ENCODE peak calls at places on chromosomes 5 and 9, in eight cellular contexts. L is T-helper 1 cell; Z is NCI-H1092 treated with DMSO at 0.1 percent for 48 hours; F is GM19239; U is RCC 7860; H is putamen; A is activated CD4-positive, alpha-beta T cell treated with anti-CD3 and anti-CD28 coated beads, Interleukin-2, amount 50 U/mL, for 48 hours; D is NCI-H510A treated with DMSO at 0.1 percent for 48 hours. V is an unnamed sample.

GRCh38 chr9:89528540-89528939 is 30.6 kb upstream of the SEMA4D start:
- DNase-seq in Z (no peak), F (no peak), D (peak; percentile 57), A (no peak), H (no peak), L (no peak), U (no peak), V (no peak)

GRCh38 chr9:120324996-120325642 is 254.8 kb downstream of the CDK5RAP2 start:
- DNase-seq in Z (peak; percentile 66), H (no peak), F (no peak), A (no peak), U (no peak), L (no peak), D (peak; percentile 66), V (no peak)

GRCh38 chr9:134558124-134558805 is 83.3 kb upstream of the COL5A1 start:
- DNase-seq in F (no peak), H (no peak), Z (no peak), U (no peak), A (no peak), L (no peak), D (no peak), V (no peak)

GRCh38 chr5:141490771-141491170 is 1.9 kb downstream of the PCDHGC5 start:
- DNase-seq in L (no peak), F (no peak), Z (no peak), U (no peak), D (no peak), H (no peak), A (no peak), V (no peak)

GRCh38 chr5:67998709-67999251 is 216.8 kb upstream of the PIK3R1 start:
- DNase-seq in A (no peak), F (no peak), H (no peak), L (no peak), D (no peak), Z (no peak), U (peak; percentile 43), V (no peak)

GRCh38 chr5:14268236-14268701 is 125.1 kb downstream of the TRIO start:
- DNase-seq in H (no peak), A (no peak), U (peak; percentile 100), F (no peak), L (no peak), D (no peak), Z (no peak), V (no peak)

GRCh38 chr5:636951-637350 is 24.8 kb downstream of the CEP72 start:
- DNase-seq in D (no peak), H (no peak), Z (no peak), L (no peak), U (no peak), F (no peak), A (no peak), V (no peak)

GRCh38 chr5:33299621-33300208 is 141.1 kb upstream of the TARS1 start:
- DNase-seq in D (no peak), F (no peak), L (peak; percentile 1), A (no peak), Z (peak; percentile 13), H (peak; percentile 9), U (peak; percentile 63), V (peak; percentile 12)

GRCh38 chr5:23269981-23270380 is 237.4 kb upstream of the PRDM9 start:
- DNase-seq in F (no peak), D (no peak), Z (no peak), A (no peak), L (no peak), U (no peak), H (no peak), V (no peak)

GRCh38 chr5:176541338-176542134 is 4.3 kb upstream of the RNF44 start:
- DNase-seq in Z (no peak), H (no peak), D (peak; percentile 65), U (no peak), L (peak; percentile 88), A (peak; percentile 77), F (no peak), V (peak; percentile 69)

GRCh38 chr5:176481659-176482213 is 33.6 kb downstream of the FAF2 start:
- DNase-seq in H (no peak), L (peak; percentile 27), A (no peak), F (no peak), D (no peak), Z (no peak), U (peak; percentile 22), V (no peak)

GRCh38 chr5:35120745-35121144 is 73.0 kb upstream of the AGXT2 start:
- DNase-seq in A (no peak), L (no peak), U (no peak), F (no peak), H (no peak), Z (no peak), D (no peak), V (no peak)

GRCh38 chr9:98989036-98990000 is 45.6 kb downstream of the COL15A1 start:
- DNase-seq in H (no peak), D (peak; percentile 51), U (peak; percentile 99), Z (no peak), F (no peak), L (no peak), A (no peak), V (no peak)

GRCh38 chr5:179357036-179357435 is 11.8 kb upstream of the ADAMTS2 start:
- DNase-seq in F (no peak), H (no peak), A (no peak), D (no peak), U (no peak), Z (no peak), L (no peak), V (no peak)

GRCh38 chr5:76607353-76607871 is 15.8 kb downstream of the F2RL2 start:
- DNase-seq in H (no peak), A (no peak), F (no peak), U (no peak), Z (no peak), L (no peak), D (no peak), V (no peak)

GRCh38 chr9:88258587-88258986 is 120.3 kb upstream of the SPATA31C2 start:
- DNase-seq in U (no peak), D (no peak), A (no peak), H (no peak), Z (no peak), L (no peak), F (no peak), V (no peak)

GRCh38 chr9:90860826-90861225 is 59.2 kb downstream of the SYK start:
- DNase-seq in Z (no peak), F (no peak), L (no peak), A (no peak), U (no peak), H (no peak), D (no peak), V (no peak)

GRCh38 chr9:83636813-83637212 is 13.9 kb downstream of the IDNK start:
- DNase-seq in A (no peak), F (no peak), U (no peak), Z (no peak), H (no peak), L (no peak), D (no peak), V (no peak)

GRCh38 chr9:28774433-28775029 is 1201.2 kb upstream of the C9orf72 start:
- DNase-seq in F (no peak), H (peak; percentile 30), L (peak; percentile 0), U (peak; percentile 30), D (peak; percentile 42), A (no peak), Z (peak; percentile 65), V (peak; percentile 1)